ENCODE peak calls at places on chromosome 22, in eight cellular contexts. U is thoracic aorta, F is suprapubic skin, C is fibroblast of lung, W is left lung, X is natural killer cell, G is A549, Q is neural crest cell. M is an unnamed sample.

GRCh38 chr22:19941365-19942070 is at the start of the genes COMT and TXNRD2:
- DNase-seq in U (no peak), Q (peak), F (peak), C (peak), X (peak), G (peak), W (peak), M (peak)

GRCh38 chr22:45139693-45140092 is 24.0 kb upstream of the NUP50 start:
- DNase-seq in W (no peak), C (no peak), X (no peak), Q (no peak), G (no peak), U (no peak), F (no peak), M (no peak)

GRCh38 chr22:46287873-46288751 is 8.6 kb upstream of the GTSE1 start:
- DNase-seq in F (no peak), Q (no peak), X (peak), C (no peak), U (no peak), G (no peak), W (no peak), M (no peak)

GRCh38 chr22:23698094-23698493 is 7.3 kb downstream of the RGL4 start:
- DNase-seq in X (no peak), F (no peak), Q (no peak), W (no peak), U (no peak), C (no peak), G (no peak), M (no peak)

GRCh38 chr22:22619765-22620414 is 24.5 kb upstream of the GGTLC2 start:
- DNase-seq in C (no peak), W (no peak), F (no peak), Q (no peak), U (no peak), G (no peak), X (no peak), M (no peak)

GRCh38 chr22:22547692-22548348 is 11.2 kb downstream of the PRAME start:
- DNase-seq in X (no peak), F (no peak), U (no peak), W (no peak), C (no peak), Q (no peak), G (no peak), M (no peak)

GRCh38 chr22:20550851-20551744 is 43.7 kb downstream of the MED15 start:
- DNase-seq in Q (peak), F (peak), W (no peak), C (peak), G (no peak), U (no peak), X (no peak), M (peak)

GRCh38 chr22:45866398-45867117 is 110.4 kb downstream of the WNT7B start:
- DNase-seq in W (no peak), U (no peak), F (peak), Q (no peak), X (no peak), G (no peak), C (no peak), M (no peak)

GRCh38 chr22:19178659-19179471 is at the start of gene SLC25A1:
- DNase-seq in W (peak), C (peak), Q (peak), X (peak), F (peak), G (peak), U (peak), M (peak)

GRCh38 chr22:27462190-27462589 is 339.4 kb downstream of the MN1 start:
- DNase-seq in W (no peak), C (no peak), G (no peak), X (no peak), F (no peak), Q (peak), U (no peak), M (no peak)

GRCh38 chr22:27476729-27477128 is 324.8 kb downstream of the MN1 start:
- DNase-seq in G (peak), C (peak), X (no peak), Q (no peak), F (no peak), U (no peak), W (no peak), M (no peak)

GRCh38 chr22:19554834-19555404 is 30.7 kb upstream of the CLDN5 start:
- DNase-seq in Q (no peak), W (no peak), G (peak), U (no peak), C (peak), F (no peak), X (no peak), M (no peak)

GRCh38 chr22:45680932-45681700 is 9.5 kb downstream of the ATXN10 start:
- DNase-seq in C (peak), F (no peak), Q (no peak), X (no peak), G (no peak), U (no peak), W (no peak), M (no peak)

GRCh38 chr22:27933186-27933983 is 14.3 kb upstream of the PITPNB start:
- DNase-seq in G (no peak), F (no peak), C (no peak), Q (no peak), W (no peak), U (no peak), X (no peak), M (no peak)

GRCh38 chr22:33116846-33117547 is 58.8 kb upstream of the SYN3 start:
- DNase-seq in F (no peak), U (no peak), G (no peak), C (no peak), Q (no peak), X (no peak), W (no peak), M (no peak)

GRCh38 chr22:28151241-28151640 is 232.2 kb upstream of the PITPNB start:
- DNase-seq in W (no peak), Q (no peak), X (no peak), U (no peak), F (no peak), G (no peak), C (no peak), M (no peak)

GRCh38 chr22:44098021-44098739 is 74.1 kb downstream of the PARVB start:
- DNase-seq in X (no peak), G (no peak), W (no peak), C (no peak), Q (no peak), U (no peak), F (no peak), M (no peak)

GRCh38 chr22:33325232-33326004 is 267.2 kb upstream of the SYN3 start:
- DNase-seq in C (no peak), F (no peak), W (no peak), U (no peak), X (no peak), G (no peak), Q (no peak), M (peak)

GRCh38 chr22:22245935-22246525 is 1.4 kb downstream of the VPREB1 start:
- DNase-seq in W (no peak), Q (no peak), G (no peak), U (no peak), F (no peak), C (no peak), X (no peak), M (no peak)

GRCh38 chr22:45499746-45500145 is 2.9 kb upstream of the FBLN1 start:
- DNase-seq in U (no peak), G (no peak), W (no peak), X (no peak), F (no peak), C (no peak), Q (no peak), M (no peak)

GRCh38 chr22:38487946-38488345 is 18.2 kb downstream of the DDX17 start:
- DNase-seq in G (no peak), U (no peak), Q (no peak), F (no peak), X (no peak), C (no peak), W (no peak), M (no peak)

GRCh38 chr22:28951969-28952521 is 68.7 kb downstream of the ZNRF3 start:
- DNase-seq in U (no peak), G (no peak), W (no peak), F (no peak), Q (no peak), C (peak), X (no peak), M (no peak)

GRCh38 chr22:44543781-44544181 is 45.7 kb upstream of the RTL6 start:
- DNase-seq in G (no peak), U (no peak), C (no peak), X (no peak), Q (no peak), W (no peak), F (peak), M (no peak)

GRCh38 chr22:45526263-45526662 is 23.6 kb downstream of the FBLN1 start:
- DNase-seq in C (no peak), U (no peak), G (no peak), F (no peak), W (no peak), Q (no peak), X (no peak), M (no peak)

GRCh38 chr22:41636467-41636866 is 15.4 kb downstream of the XRCC6 start:
- DNase-seq in G (no peak), C (peak), X (no peak), F (no peak), U (no peak), Q (no peak), W (no peak), M (no peak)

GRCh38 chr22:22588485-22589164 is 29.6 kb upstream of the PRAME start:
- DNase-seq in X (no peak), U (no peak), G (no peak), F (no peak), Q (no peak), C (no peak), W (no peak), M (no peak)

GRCh38 chr22:40739723-40740122 is 60.4 kb downstream of the MCHR1 start:
- DNase-seq in W (no peak), Q (no peak), U (no peak), X (no peak), G (no peak), C (no peak), F (no peak), M (no peak)

GRCh38 chr22:45302751-45303150 is 7.0 kb upstream of the FAM118A start:
- DNase-seq in F (no peak), C (no peak), U (no peak), W (no peak), X (no peak), G (no peak), Q (no peak), M (no peak)

GRCh38 chr22:38081941-38082828 is 1.8 kb downstream of the SLC16A8 start:
- DNase-seq in F (peak), U (no peak), X (no peak), C (no peak), W (no peak), Q (no peak), G (no peak), M (no peak)

GRCh38 chr22:23305922-23306374 is 125.6 kb downstream of the BCR start:
- DNase-seq in Q (no peak), F (peak), G (no peak), C (peak), W (no peak), U (peak), X (no peak), M (peak)

GRCh38 chr22:44676441-44677298 is 25.3 kb upstream of the PRR5 start:
- DNase-seq in C (no peak), U (no peak), G (peak), W (no peak), X (no peak), F (no peak), Q (no peak), M (no peak)

GRCh38 chr22:27992294-27993165 is 73.5 kb upstream of the PITPNB start:
- DNase-seq in W (peak), C (no peak), F (peak), U (no peak), X (peak), G (no peak), Q (no peak), M (no peak)

GRCh38 chr22:20248461-20248959 is 19.6 kb downstream of the RTN4R start:
- DNase-seq in G (no peak), X (no peak), C (no peak), W (no peak), U (no peak), Q (no peak), F (no peak), M (no peak)

GRCh38 chr22:25208743-25209505 is 9.3 kb downstream of the CRYBB3 start:
- DNase-seq in U (no peak), W (no peak), Q (no peak), C (no peak), F (no peak), X (no peak), G (no peak), M (no peak)

GRCh38 chr22:25213221-25213620 is 6.2 kb upstream of the CRYBB2 start:
- DNase-seq in X (no peak), F (no peak), U (no peak), Q (no peak), W (no peak), G (no peak), C (no peak), M (no peak)

GRCh38 chr22:25210831-25211230 is 8.6 kb upstream of the CRYBB2 start:
- DNase-seq in F (no peak), G (no peak), U (no peak), Q (no peak), C (no peak), X (no peak), W (no peak), M (no peak)

GRCh38 chr22:25216230-25216629 is 3.2 kb upstream of the CRYBB2 start:
- DNase-seq in Q (no peak), C (no peak), W (no peak), F (no peak), G (no peak), U (no peak), X (no peak), M (no peak)

DNA sequence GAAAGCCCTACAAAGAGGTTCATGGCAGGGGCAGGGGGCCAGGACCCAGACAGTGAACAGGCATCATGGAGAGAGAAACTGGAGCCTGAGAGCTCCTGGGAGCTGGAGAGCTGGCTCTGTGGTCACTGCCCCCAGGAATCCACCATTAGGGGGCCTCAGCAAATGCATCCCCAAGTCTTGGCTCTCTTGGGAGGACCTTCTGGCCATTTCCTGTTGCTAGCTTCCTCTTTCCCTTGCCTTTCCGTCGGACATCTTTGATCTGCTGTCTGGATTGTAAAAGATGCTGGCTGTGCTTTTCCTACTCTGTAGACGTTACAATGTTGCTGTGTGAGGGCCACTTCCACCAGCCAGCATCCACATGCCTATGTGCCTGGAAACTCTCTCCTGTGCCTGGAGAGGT is 7.1 kb upstream of the CRYBB2 start:
- DNase-seq in F (no peak), W (no peak), C (no peak), G (no peak), X (no peak), U (no peak), Q (no peak), M (no peak)
- TF ChIP-seq CTCF in F (no peak), W (no peak), C (no peak), G (no peak), X (no peak), U (no peak), Q (no peak), M (no peak)

GRCh38 chr22:47325249-47325648 is 562.8 kb downstream of the TBC1D22A start:
- DNase-seq in Q (no peak), C (no peak), W (no peak), X (no peak), U (no peak), F (no peak), G (no peak), M (no peak)
- TF ChIP-seq CTCF in Q (no peak), C (no peak), W (no peak), X (no peak), U (no peak), F (no peak), G (no peak), M (no peak)

GRCh38 chr22:39724390-39724789 is 153.8 kb downstream of the CACNA1I start:
- DNase-seq in W (no peak), U (no peak), C (no peak), G (no peak), F (no peak), X (peak), Q (no peak), M (no peak)
- TF ChIP-seq CTCF in W (no peak), U (no peak), C (no peak), G (no peak), F (no peak), X (no peak), Q (no peak), M (no peak)

DNA sequence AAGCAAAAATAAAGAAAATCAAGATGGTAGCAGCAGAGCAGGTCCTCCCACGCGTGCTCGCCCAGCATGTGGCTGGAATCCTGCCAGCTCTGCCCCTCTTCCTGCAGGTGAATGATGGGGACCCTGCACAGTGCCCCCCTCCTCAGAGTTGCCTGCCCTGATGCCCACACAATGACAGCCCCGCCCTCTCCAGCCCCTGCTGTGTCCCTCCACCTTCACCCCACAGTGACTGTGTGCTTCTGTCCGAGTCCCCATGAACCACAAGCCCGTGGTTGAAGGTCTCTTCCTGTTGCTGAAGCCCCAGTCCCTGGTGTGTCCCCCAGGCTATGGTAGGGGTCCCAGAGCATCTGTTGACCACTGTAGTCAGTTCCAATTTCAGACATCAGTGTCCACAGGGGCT is 71.0 kb downstream of the BRD1 start:
- DNase-seq in C (no peak), W (peak), Q (no peak), X (no peak), F (no peak), U (no peak), G (no peak), M (no peak)
- TF ChIP-seq CTCF in C (no peak), W (no peak), Q (no peak), X (no peak), F (no peak), U (no peak), G (no peak), M (no peak)

GRCh38 chr22:17920145-17920605 is 104.2 kb downstream of the MICAL3 start:
- DNase-seq in G (no peak), U (no peak), W (peak), Q (no peak), X (no peak), F (no peak), C (peak), M (peak)
- TF ChIP-seq CTCF in G (no peak), U (no peak), W (no peak), Q (no peak), X (no peak), F (no peak), C (no peak), M (peak)

GRCh38 chr22:30291334-30291892 is 2.1 kb upstream of the CASTOR1 start:
- DNase-seq in W (no peak), G (no peak), Q (no peak), C (no peak), F (no peak), U (no peak), X (no peak), M (no peak)
- TF ChIP-seq CTCF in W (no peak), G (no peak), Q (no peak), C (no peak), F (no peak), U (no peak), X (no peak), M (no peak)

DNA sequence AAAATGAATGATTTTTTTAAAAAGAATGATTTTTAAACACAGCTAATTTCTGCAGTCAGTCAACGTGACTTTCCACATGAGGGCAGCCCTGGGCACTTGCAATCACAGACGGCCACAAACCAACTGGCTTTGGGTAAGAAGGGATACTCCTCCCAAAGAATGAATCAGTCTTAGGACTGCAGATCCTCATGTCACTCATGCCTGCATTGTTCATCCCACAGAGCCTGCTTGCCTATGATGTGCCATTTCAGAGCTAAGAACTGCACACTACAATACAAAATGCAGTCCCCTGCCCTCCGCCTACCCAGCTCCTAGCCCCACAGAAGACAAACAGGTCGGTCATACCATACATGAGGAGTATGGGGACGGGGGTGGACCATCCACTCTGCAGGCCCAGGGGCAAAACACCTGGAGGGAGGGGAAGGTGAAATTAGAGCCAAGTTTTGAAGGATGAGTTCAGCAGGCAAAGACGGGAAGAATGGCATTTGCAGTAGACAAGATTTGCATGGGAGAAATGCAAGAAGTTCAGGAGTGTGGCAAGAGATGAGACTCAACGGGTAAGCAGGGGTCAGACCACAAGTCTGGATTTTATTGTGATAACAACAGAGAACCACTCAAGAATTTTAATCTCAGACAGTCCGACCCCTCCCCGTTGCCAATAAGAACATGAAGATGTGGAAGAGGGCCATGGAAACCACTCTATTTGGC is 24.7 kb downstream of the PACSIN2 start:
- DNase-seq in X (no peak), G (peak), Q (no peak), F (peak), C (peak), U (no peak), W (no peak), M (no peak)
- TF ChIP-seq CTCF in X (no peak), G (peak), Q (peak), F (peak), C (peak), U (peak), W (no peak), M (no peak)

GRCh38 chr22:36563001-36563400 is 34.0 kb upstream of the EIF3D start:
- DNase-seq in U (no peak), W (no peak), Q (no peak), X (no peak), C (no peak), F (no peak), G (no peak), M (no peak)
- TF ChIP-seq CTCF in U (no peak), W (no peak), Q (no peak), X (no peak), C (no peak), F (no peak), G (no peak), M (no peak)

DNA sequence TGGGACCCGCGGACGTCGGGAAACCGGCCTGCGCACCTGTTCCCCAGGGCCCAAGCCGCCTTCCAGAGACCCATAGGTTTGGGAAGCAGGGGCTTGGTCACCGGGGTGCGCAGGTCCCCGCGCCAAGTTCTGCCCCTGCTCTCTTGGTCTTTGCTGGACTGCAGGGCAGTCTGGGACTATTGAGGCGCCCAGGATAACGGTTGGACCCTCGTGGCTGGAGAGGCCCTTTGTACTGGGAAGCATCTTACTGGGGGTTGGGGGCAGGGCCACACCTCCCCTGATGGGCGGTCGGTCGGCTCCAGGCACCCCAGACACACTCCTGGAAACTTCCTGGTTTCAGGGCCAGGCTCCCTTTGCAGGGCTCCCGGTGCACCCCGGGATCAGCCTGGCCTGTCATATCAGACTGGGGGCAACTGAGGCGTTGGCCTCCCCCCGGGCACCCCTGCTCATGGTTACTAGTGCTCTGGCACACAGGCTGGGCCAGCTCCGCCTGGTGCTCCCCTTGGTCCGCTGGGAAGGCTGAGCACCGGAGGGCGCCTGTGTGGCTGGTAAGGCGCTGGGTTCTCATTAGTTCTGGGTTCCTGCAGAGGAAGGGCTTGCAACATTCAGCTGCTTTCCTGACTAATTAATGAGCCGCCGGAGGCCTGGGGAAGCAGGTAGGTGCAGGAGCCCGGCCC is 1250.5 kb downstream of the BRD1 start:
- DNase-seq in G (no peak), C (no peak), W (no peak), X (no peak), Q (no peak), F (no peak), U (no peak), M (no peak)
- TF ChIP-seq CTCF in G (no peak), C (no peak), W (no peak), X (no peak), Q (no peak), F (no peak), U (no peak), M (no peak)